ENCODE peak calls at places on chromosomes 11 and 22, in ten cellular contexts. Y is foreskin fibroblast, V is kidney, G is neural progenitor cell, N is Calu3, O is type B pancreatic cell, H is transverse colon, W is nephron progenitor cell, C is endodermal cell, I is mammary epithelial cell. B is an unnamed sample.

GRCh38 chr11:3085052-3085451 is 27.8 kb upstream of the CARS1 start:
- DNase-seq in G (no peak), Y (no peak), H (no peak), N (no peak), V (peak), O (no peak), W (no peak), I (no peak), C (no peak), B (no peak)

GRCh38 chr11:64290894-64291745 is at the start of gene KCNK4:
- DNase-seq in C (peak), H (no peak), V (peak), N (no peak), G (peak), W (no peak), O (no peak), Y (no peak), I (no peak), B (no peak)

GRCh38 chr11:3627291-3627690 is 14.5 kb downstream of the ART5 start:
- DNase-seq in W (no peak), H (no peak), O (no peak), I (peak), N (no peak), G (no peak), V (no peak), Y (peak), C (no peak), B (no peak)

GRCh38 chr11:44778200-44779100 is 51.7 kb downstream of the TSPAN18 start:
- DNase-seq in W (no peak), C (peak), V (no peak), H (no peak), N (no peak), Y (no peak), I (no peak), O (no peak), G (no peak), B (no peak)

GRCh38 chr22:27730649-27731433 is 70.7 kb downstream of the MN1 start:
- DNase-seq in W (peak), V (no peak), I (no peak), G (peak), H (no peak), O (no peak), C (no peak), N (no peak), Y (no peak), B (no peak)

GRCh38 chr11:49995559-49995958 is 13.2 kb upstream of the OR4C12 start:
- DNase-seq in W (peak), C (peak), V (no peak), O (no peak), N (peak), H (no peak), Y (peak), I (peak), G (peak), B (peak)

GRCh38 chr11:68892576-68892975 is 11.1 kb downstream of the MRPL21 start:
- DNase-seq in N (no peak), Y (no peak), W (no peak), C (no peak), V (no peak), O (no peak), I (no peak), H (no peak), G (no peak), B (no peak)

GRCh38 chr11:64643258-64643881 is 52.4 kb downstream of the SLC22A12 start:
- DNase-seq in G (peak), W (peak), V (no peak), N (no peak), C (peak), Y (no peak), O (no peak), I (no peak), H (no peak), B (peak)

GRCh38 chr11:115162919-115163318 is 341.3 kb downstream of the CADM1 start:
- DNase-seq in O (no peak), V (no peak), G (no peak), H (no peak), Y (no peak), W (no peak), N (no peak), C (no peak), I (peak), B (no peak)

GRCh38 chr11:44534215-44534711 is 31.2 kb upstream of the CD82 start:
- DNase-seq in O (no peak), G (no peak), Y (no peak), C (no peak), W (no peak), N (no peak), I (no peak), H (no peak), V (no peak), B (no peak)

GRCh38 chr11:95920460-95921105 is 3.3 kb downstream of the MTMR2 start:
- DNase-seq in G (no peak), Y (no peak), I (no peak), W (no peak), N (no peak), H (no peak), O (no peak), C (no peak), V (no peak), B (no peak)

GRCh38 chr11:125215205-125215565 is 50.6 kb downstream of the PKNOX2 start:
- DNase-seq in V (no peak), G (no peak), W (no peak), Y (no peak), C (no peak), N (no peak), I (no peak), H (no peak), O (no peak), B (no peak)

GRCh38 chr11:40130427-40130826 is 1329.0 kb downstream of the LRRC4C start:
- DNase-seq in O (no peak), Y (no peak), H (no peak), I (no peak), C (peak), W (peak), G (peak), N (no peak), V (no peak), B (no peak)

GRCh38 chr11:95301497-95301896 is 70.5 kb upstream of the SESN3 start:
- DNase-seq in V (no peak), W (no peak), O (no peak), C (no peak), I (peak), H (no peak), N (peak), Y (no peak), G (no peak), B (no peak)

GRCh38 chr11:15967166-15967565 is 389.2 kb downstream of the SOX6 start:
- DNase-seq in H (peak), C (no peak), N (peak), G (no peak), O (no peak), V (no peak), Y (no peak), I (peak), W (no peak), B (no peak)

GRCh38 chr11:43930868-43931716 is 11.3 kb upstream of the C11orf96 start:
- DNase-seq in V (no peak), N (no peak), G (no peak), I (no peak), W (no peak), C (no peak), H (no peak), O (no peak), Y (no peak), B (no peak)

GRCh38 chr11:61174949-61175348 is 13.7 kb upstream of the VPS37C start:
- DNase-seq in Y (no peak), G (no peak), O (no peak), C (no peak), V (no peak), I (no peak), W (no peak), N (no peak), H (no peak), B (no peak)

GRCh38 chr22:43090130-43090789 is 1.1 kb upstream of the TTLL1 start:
- DNase-seq in O (no peak), W (no peak), V (peak), H (peak), N (peak), I (peak), G (peak), Y (peak), C (no peak), B (peak)

GRCh38 chr22:19761500-19762314 is 1.1 kb downstream of the TBX1 start:
- DNase-seq in W (no peak), Y (no peak), H (no peak), C (peak), G (peak), I (no peak), O (no peak), N (no peak), V (no peak), B (no peak)

GRCh38 chr22:24026056-24026455 is 15.0 kb downstream of the CABIN1 start:
- DNase-seq in G (no peak), V (no peak), C (no peak), W (no peak), I (no peak), O (no peak), Y (no peak), N (no peak), H (no peak), B (no peak)

GRCh38 chr11:131192628-131193027 is 177.8 kb upstream of the NTM start:
- DNase-seq in Y (no peak), N (no peak), V (no peak), W (no peak), O (no peak), I (no peak), C (no peak), H (no peak), G (no peak), B (no peak)

GRCh38 chr11:83521647-83522596 is 235.8 kb upstream of the CCDC90B start:
- DNase-seq in G (peak), N (no peak), W (no peak), Y (peak), H (no peak), C (peak), I (no peak), V (no peak), O (no peak), B (no peak)

GRCh38 chr11:92329137-92329536 is 104.5 kb downstream of the FAT3 start:
- DNase-seq in O (no peak), C (no peak), V (no peak), N (no peak), I (no peak), G (no peak), H (no peak), Y (no peak), W (no peak), B (no peak)

GRCh38 chr22:27183474-27183873 is 526.1 kb downstream of the MIAT start:
- DNase-seq in C (peak), O (no peak), Y (no peak), I (peak), V (no peak), H (no peak), W (no peak), G (no peak), N (no peak), B (no peak)

GRCh38 chr11:1458340-1459218 is 28.0 kb downstream of the MOB2 start:
- DNase-seq in I (no peak), C (peak), Y (peak), H (peak), W (peak), G (peak), N (peak), O (no peak), V (peak), B (peak)
- TF ChIP-seq CTCF in I (peak), C (peak), Y (peak), H (no peak), W (no peak), G (peak), N (peak), O (peak), V (no peak), B (peak)

DNA sequence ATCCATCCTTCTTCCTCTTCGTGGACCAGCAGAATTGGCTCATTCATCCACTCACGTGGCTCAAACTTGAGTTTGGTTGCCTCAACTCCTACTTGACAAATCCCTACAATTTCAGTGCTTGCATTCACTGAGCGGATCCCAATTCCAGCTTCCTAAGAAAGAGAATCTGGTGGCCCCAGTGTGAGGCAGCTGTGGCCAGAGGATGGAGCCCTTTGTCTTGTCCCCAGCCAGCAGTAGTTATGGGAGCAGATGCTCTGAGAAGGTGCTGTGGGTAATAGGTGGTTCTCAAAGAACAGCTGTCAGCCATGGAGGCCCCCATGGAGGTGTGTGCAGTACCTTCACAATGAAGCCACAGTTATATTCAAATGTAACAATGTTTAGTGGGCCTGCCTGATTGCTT is 39.3 kb downstream of the KREMEN1 start:
- DNase-seq in W (no peak), O (no peak), C (peak), H (no peak), I (no peak), N (no peak), V (no peak), G (no peak), Y (no peak), B (no peak)
- TF ChIP-seq CTCF in W (no peak), O (no peak), C (peak), H (no peak), I (no peak), N (no peak), V (no peak), G (no peak), Y (no peak), B (no peak)

GRCh38 chr11:45901646-45902045 is 5.4 kb downstream of the FREY1 start:
- DNase-seq in Y (no peak), W (no peak), G (no peak), H (no peak), N (no peak), O (no peak), C (no peak), V (peak), I (no peak), B (no peak)

GRCh38 chr11:45904309-45904915 is 2.7 kb downstream of the FREY1 start:
- DNase-seq in V (no peak), Y (no peak), H (no peak), I (no peak), O (no peak), N (no peak), C (no peak), W (no peak), G (no peak), B (no peak)

GRCh38 chr11:45905095-45905494 is 2.0 kb downstream of the FREY1 start:
- DNase-seq in C (no peak), O (no peak), N (no peak), Y (no peak), V (no peak), I (no peak), H (no peak), W (no peak), G (no peak), B (no peak)

GRCh38 chr11:45900916-45901617 is 6.0 kb downstream of the FREY1 start:
- DNase-seq in C (no peak), W (no peak), Y (no peak), H (no peak), V (peak), I (no peak), G (peak), N (no peak), O (no peak), B (peak)

GRCh38 chr11:45902452-45903380 is 4.4 kb downstream of the FREY1 start:
- DNase-seq in C (no peak), O (no peak), G (no peak), H (no peak), Y (no peak), W (no peak), N (no peak), V (peak), I (no peak), B (no peak)
- TF ChIP-seq CTCF in C (no peak), O (no peak), G (no peak), H (no peak), Y (no peak), W (no peak), N (no peak), V (no peak), I (no peak), B (no peak)

DNA sequence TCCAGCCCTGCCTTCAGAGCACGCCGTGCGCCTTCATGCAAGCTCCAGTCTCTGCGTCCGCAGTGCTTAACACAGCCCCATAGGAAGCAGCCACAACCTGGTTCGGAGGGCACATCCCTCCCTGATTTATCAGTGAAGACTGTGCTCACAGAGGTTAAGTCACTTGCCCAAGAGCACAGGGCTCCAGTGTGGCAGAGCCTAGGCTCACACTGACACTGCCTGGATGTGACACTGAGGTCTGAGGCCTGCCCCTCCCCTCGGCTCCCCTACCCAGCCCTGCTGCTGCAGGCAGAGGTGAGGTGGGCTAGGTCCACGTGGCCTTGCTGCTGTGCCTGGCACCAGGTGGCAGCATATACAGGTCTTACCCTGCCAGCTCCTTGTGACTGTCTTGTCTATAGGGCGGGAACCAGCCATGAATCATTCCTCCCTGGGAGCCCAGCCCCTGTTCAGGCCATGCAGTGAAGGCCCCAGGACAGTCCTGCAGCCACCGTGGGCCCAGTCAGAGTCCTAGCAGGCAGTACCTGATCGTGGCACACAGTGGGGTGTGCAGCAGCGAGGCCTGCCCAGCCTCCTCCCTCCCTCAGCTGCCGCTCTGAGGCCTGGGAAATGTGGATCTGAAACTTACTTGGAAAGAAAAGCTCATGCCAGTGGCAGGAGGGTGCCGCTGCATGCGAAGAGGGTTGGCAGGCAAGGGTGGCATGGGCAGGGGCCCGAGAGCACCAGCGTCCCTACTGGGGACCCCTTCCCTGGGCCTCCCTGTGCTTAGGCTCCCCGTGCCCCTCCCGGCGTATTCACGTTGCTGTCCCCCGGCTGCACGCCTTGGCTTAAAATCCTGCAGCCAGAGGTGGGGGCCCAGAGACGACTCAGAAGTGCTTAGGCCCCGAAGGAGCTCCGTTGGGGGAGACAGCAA is 1.2 kb upstream of the CERK start:
- DNase-seq in G (peak), W (peak), I (no peak), O (no peak), C (peak), H (peak), V (peak), N (peak), Y (peak), B (peak)
- TF ChIP-seq CTCF in G (no peak), W (no peak), I (peak), O (no peak), C (no peak), H (no peak), V (peak), N (peak), Y (peak), B (no peak)

GRCh38 chr22:38214248-38215056 is 12.7 kb downstream of the MAFF start:
- DNase-seq in G (peak), O (peak), C (peak), W (peak), H (peak), Y (peak), N (no peak), I (no peak), V (peak), B (peak)
- TF ChIP-seq CTCF in G (peak), O (peak), C (peak), W (no peak), H (no peak), Y (no peak), N (no peak), I (no peak), V (peak), B (no peak)

DNA sequence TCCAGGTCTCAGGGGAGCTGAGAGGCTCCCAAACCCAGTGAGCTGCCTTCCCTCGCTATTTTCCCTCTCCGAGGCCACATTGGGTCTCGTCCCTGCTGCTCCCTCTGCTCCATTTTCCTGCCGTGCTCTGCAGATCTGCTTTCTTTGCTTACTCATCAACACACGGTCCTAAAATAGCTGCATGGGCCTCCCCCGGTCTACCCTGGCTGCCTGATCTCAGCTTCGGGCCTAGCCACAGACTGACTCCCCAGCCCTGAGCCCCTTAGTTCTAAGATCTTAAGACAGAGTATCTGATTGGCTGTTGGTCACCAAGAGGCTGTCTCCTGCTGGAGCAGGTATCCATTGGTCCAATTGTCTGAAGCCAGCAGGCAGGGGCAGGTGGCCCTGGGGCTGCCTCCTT is 53.7 kb upstream of the NECTIN1 start:
- DNase-seq in G (peak), Y (no peak), W (no peak), I (no peak), V (peak), C (no peak), N (no peak), H (no peak), O (no peak), B (no peak)
- TF ChIP-seq CTCF in G (no peak), Y (no peak), W (no peak), I (no peak), V (no peak), C (no peak), N (no peak), H (no peak), O (no peak), B (no peak)

GRCh38 chr11:89498845-89499448 is 7.8 kb upstream of the NOX4 start:
- DNase-seq in C (no peak), I (no peak), W (no peak), N (peak), G (no peak), V (no peak), H (peak), Y (no peak), O (no peak), B (no peak)
- TF ChIP-seq CTCF in C (peak), I (peak), W (peak), N (peak), G (peak), V (no peak), H (peak), Y (no peak), O (peak), B (no peak)

GRCh38 chr11:134920851-134921608 is 509.0 kb upstream of the B3GAT1 start:
- DNase-seq in H (no peak), O (no peak), C (no peak), V (no peak), G (no peak), Y (no peak), I (no peak), N (no peak), W (no peak), B (no peak)
- TF ChIP-seq CTCF in H (no peak), O (no peak), C (no peak), V (no peak), G (no peak), Y (no peak), I (no peak), N (no peak), W (no peak), B (no peak)

B was measured in glutamatergic neuron.